ENCODE peak calls at places on chromosomes 12 and 14, in eight cellular contexts. A, J, Y, I, T, E, P and C are unnamed samples.
A peak's percentile ranks its signal among the peaks of the same experiment; 100 is the strongest.

GRCh38 chr14:26281280-26281998 is 316.4 kb downstream of the NOVA1 start:
- DNase-seq in A (no peak), J (peak; percentile 91), Y (peak; percentile 87), I (no peak), T (no peak), E (peak; percentile 78), P (no peak), C (no peak)

GRCh38 chr12:116339062-116339461 is 61.6 kb upstream of the MED13L start:
- DNase-seq in A (no peak), J (no peak), Y (no peak), I (no peak), T (no peak), E (no peak), P (no peak), C (no peak)

GRCh38 chr14:67360469-67361206 is 510 bp downstream of the EIF2S1 start:
- DNase-seq in A (no peak), J (no peak), Y (no peak), I (no peak), T (no peak), E (peak; percentile 28), P (no peak), C (no peak)

GRCh38 chr14:104817930-104818713 is 17.2 kb downstream of the ZBTB42 start:
- DNase-seq in A (no peak), J (no peak), Y (no peak), I (peak; percentile 3), T (no peak), E (no peak), P (no peak), C (no peak)

GRCh38 chr14:66082009-66082408 is 404.2 kb upstream of the CCDC196 start:
- DNase-seq in A (no peak), J (no peak), Y (no peak), I (no peak), T (peak; percentile 84), E (no peak), P (no peak), C (no peak)

GRCh38 chr14:77531071-77531470 is 32.5 kb upstream of the ISM2 start:
- DNase-seq in A (no peak), J (no peak), Y (no peak), I (no peak), T (no peak), E (no peak), P (no peak), C (no peak)

GRCh38 chr14:95485222-95485819 is 31.1 kb downstream of the SYNE3 start:
- DNase-seq in A (no peak), J (no peak), Y (no peak), I (no peak), T (no peak), E (no peak), P (no peak), C (no peak)

GRCh38 chr12:71710276-71711125 is 24.6 kb downstream of the TMEM19 start:
- DNase-seq in A (no peak), J (peak; percentile 69), Y (peak; percentile 91), I (no peak), T (peak; percentile 52), E (peak; percentile 19), P (no peak), C (no peak)

GRCh38 chr14:68210729-68211299 is 391.2 kb downstream of the RAD51B start:
- DNase-seq in A (peak; percentile 100), J (peak; percentile 39), Y (peak; percentile 99), I (no peak), T (peak; percentile 84), E (peak; percentile 71), P (no peak), C (peak; percentile 16)

GRCh38 chr12:124207049-124207448 is 87.8 kb upstream of the RFLNA start:
- DNase-seq in A (no peak), J (no peak), Y (no peak), I (no peak), T (no peak), E (no peak), P (no peak), C (no peak)

GRCh38 chr14:68668028-68668427 is 124.8 kb downstream of the ZFP36L1 start:
- DNase-seq in A (no peak), J (no peak), Y (no peak), I (peak; percentile 27), T (no peak), E (no peak), P (no peak), C (no peak)

GRCh38 chr14:80850197-80850814 is 91.2 kb downstream of the CEP128 start:
- DNase-seq in A (no peak), J (peak; percentile 52), Y (peak; percentile 68), I (no peak), T (peak; percentile 63), E (peak; percentile 35), P (no peak), C (no peak)

GRCh38 chr12:111864935-111865334 is 22.9 kb downstream of the MAPKAPK5 start:
- DNase-seq in A (no peak), J (no peak), Y (no peak), I (no peak), T (no peak), E (no peak), P (no peak), C (no peak)

GRCh38 chr14:92511472-92512247 is 1.9 kb upstream of the RIN3 start:
- DNase-seq in A (no peak), J (peak; percentile 92), Y (peak; percentile 95), I (peak; percentile 72), T (peak; percentile 91), E (no peak), P (no peak), C (no peak)

GRCh38 chr14:39233680-39234326 is at the start of gene MIA2:
- DNase-seq in A (no peak), J (no peak), Y (no peak), I (no peak), T (no peak), E (no peak), P (no peak), C (no peak)

GRCh38 chr14:103125098-103126070 is 2.1 kb downstream of the TNFAIP2 start:
- DNase-seq in A (no peak), J (no peak), Y (no peak), I (peak; percentile 20), T (no peak), E (no peak), P (no peak), C (no peak)
- H3K4me1 ChIP-seq in A (peaks cover 15% of the 10 kb centered on the region), J (peaks cover 76% of the 10 kb centered on the region), Y (peaks cover 17% of the 10 kb centered on the region), I (peaks cover 27% of the 10 kb centered on the region), T (peaks cover 33% of the 10 kb centered on the region), E (peaks cover 8% of the 10 kb centered on the region), P (peaks cover 18% of the 10 kb centered on the region), C (peaks cover 3% of the 10 kb centered on the region)

GRCh38 chr12:22541496-22541895 is 2.8 kb downstream of the C2CD5 start:
- DNase-seq in A (no peak), J (no peak), Y (no peak), I (no peak), T (no peak), E (peak; percentile 14), P (no peak), C (no peak)
- TF ChIP-seq POLR2A in A (no peak), J (no peak), Y (no peak), I (no peak), T (no peak), E (no peak), P (no peak), C (no peak)

DNA sequence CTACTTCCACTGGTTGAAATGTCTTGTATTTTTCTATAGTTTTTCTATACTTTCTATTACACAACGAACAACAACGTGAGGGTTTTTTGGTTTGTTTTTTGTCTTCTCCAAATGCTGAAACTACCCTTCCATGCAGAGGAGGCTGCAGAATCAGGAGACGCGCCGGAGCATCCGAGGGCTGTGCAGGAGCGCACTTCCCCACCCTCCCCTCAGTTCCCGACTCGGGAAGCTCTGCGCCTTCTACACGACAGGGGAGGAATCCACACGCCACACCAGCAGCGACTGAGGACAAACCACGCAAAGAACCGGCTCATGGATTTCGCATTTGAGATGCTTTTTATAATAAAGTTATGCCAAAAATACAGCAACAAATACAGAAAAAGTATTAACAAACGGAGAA is 30.9 kb downstream of the SLC15A4 start:
- DNase-seq in A (no peak), J (no peak), Y (no peak), I (no peak), T (no peak), E (no peak), P (no peak), C (no peak)
- TF ChIP-seq CTCF in A (no peak), J (no peak), Y (no peak), I (no peak), T (no peak), E (no peak), P (no peak), C (no peak)

DNA sequence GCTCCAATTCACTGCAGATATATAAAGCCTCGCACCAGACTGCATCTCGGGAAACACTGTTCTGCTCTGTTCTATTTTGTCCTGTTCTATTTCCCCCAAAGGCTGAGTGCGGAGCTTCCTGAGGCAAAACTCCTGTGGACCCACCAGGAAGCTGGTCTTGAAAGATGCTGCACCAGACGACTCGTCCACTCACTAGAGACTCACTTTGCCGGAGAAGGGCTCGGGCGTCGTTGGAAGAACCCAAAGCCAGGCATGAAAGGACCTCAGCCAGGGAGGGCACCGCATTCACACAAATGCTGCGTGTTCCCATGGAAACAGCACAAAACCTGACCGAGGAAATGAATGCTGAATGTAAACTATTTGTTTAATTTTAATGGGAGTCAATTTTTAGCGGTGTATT is 331.1 kb upstream of the SFSWAP start:
- DNase-seq in A (no peak), J (no peak), Y (no peak), I (no peak), T (no peak), E (no peak), P (no peak), C (no peak)
- H3K4me1 ChIP-seq in A (no peaks in the 10 kb centered on the region), J (no peaks in the 10 kb centered on the region), Y (no peaks in the 10 kb centered on the region), I (no peaks in the 10 kb centered on the region), T (no peaks in the 10 kb centered on the region), E (no peaks in the 10 kb centered on the region), P (no peaks in the 10 kb centered on the region), C (no peaks in the 10 kb centered on the region)

GRCh38 chr14:24135834-24136683 is at the start of gene PSME1:
- DNase-seq in A (peak; percentile 75), J (peak; percentile 86), Y (peak; percentile 82), I (peak; percentile 93), T (peak; percentile 92), E (peak; percentile 91), P (peak; percentile 93), C (peak; percentile 96)
- TF ChIP-seq POLR2A in A (peak; percentile 86), J (peak; percentile 41), Y (no peak), I (peak; percentile 24), T (peak; percentile 78), E (peak; percentile 58), P (peak; percentile 78), C (no peak)